ENCODE peak calls at places on chromosomes 6 and 20, in four cellular contexts. L is right lobe of liver; C is CD4-positive, CD25-positive, alpha-beta regulatory T cell; J is mesendoderm. W is an unnamed sample.

GRCh38 chr6:138999949-139000725 is 12.1 kb upstream of the REPS1 start:
- DNase-seq in L (no peak), C (no peak), J (no peak), W (no peak)

GRCh38 chr20:54062812-54063280 is 7.5 kb downstream of the BCAS1 start:
- DNase-seq in L (no peak), C (peak; percentile 50), J (peak; percentile 57), W (no peak)

GRCh38 chr6:144314562-144314961 is 29.4 kb downstream of the UTRN start:
- DNase-seq in L (no peak), C (no peak), J (no peak), W (no peak)

GRCh38 chr6:128350416-128351254 is 169.8 kb downstream of the PTPRK start:
- DNase-seq in L (no peak), C (no peak), J (no peak), W (no peak)

GRCh38 chr20:62203378-62204030 is 16.6 kb downstream of the HRH3 start:
- DNase-seq in L (no peak), C (no peak), J (no peak), W (no peak)

GRCh38 chr6:163485388-163485851 is 70.9 kb downstream of the QKI start:
- DNase-seq in L (no peak), C (no peak), J (no peak), W (no peak)

GRCh38 chr6:169230923-169231789 is 22.5 kb downstream of the THBS2 start:
- DNase-seq in L (peak; percentile 26), C (no peak), J (no peak), W (no peak)

GRCh38 chr20:24672886-24673677 is 203.7 kb downstream of the SYNDIG1 start:
- DNase-seq in L (no peak), C (no peak), J (peak; percentile 77), W (no peak)

GRCh38 chr6:31969712-31970603 is 2.0 kb downstream of the DXO start:
- DNase-seq in L (no peak), C (no peak), J (no peak), W (no peak)

GRCh38 chr20:21514553-21515251 is 838 bp upstream of the NKX2-2 start:
- DNase-seq in L (peak; percentile 14), C (no peak), J (peak; percentile 90), W (no peak)

GRCh38 chr6:37877373-37878149 is 58.0 kb downstream of the ZFAND3 start:
- DNase-seq in L (no peak), C (no peak), J (no peak), W (no peak)

GRCh38 chr6:41518118-41518517 is 28.1 kb upstream of the FOXP4 start:
- DNase-seq in L (no peak), C (no peak), J (peak; percentile 36), W (no peak)

GRCh38 chr6:2469428-2469827 is 224.0 kb upstream of the GMDS start:
- DNase-seq in L (no peak), C (no peak), J (no peak), W (no peak)

GRCh38 chr20:25486377-25486776 is 78.9 kb downstream of the GINS1 start:
- DNase-seq in L (no peak), C (no peak), J (no peak), W (no peak)

GRCh38 chr6:122994256-122994655 is 1.8 kb upstream of the CLVS2 start:
- DNase-seq in L (no peak), C (no peak), J (peak; percentile 81), W (no peak)

GRCh38 chr20:40802886-40803285 is 113.8 kb upstream of the MAFB start:
- DNase-seq in L (no peak), C (no peak), J (no peak), W (no peak)

GRCh38 chr20:46317685-46318177 is 9.4 kb upstream of the CDH22 start:
- DNase-seq in L (no peak), C (no peak), J (no peak), W (no peak)

GRCh38 chr6:26322645-26323482 is 42.1 kb upstream of the BTN3A2 start:
- DNase-seq in L (peak; percentile 58), C (peak; percentile 83), J (peak; percentile 95), W (no peak)

GRCh38 chr6:48765352-48765961 is 654.5 kb upstream of the PTCHD4 start:
- DNase-seq in L (no peak), C (peak; percentile 0), J (peak; percentile 78), W (no peak)

GRCh38 chr6:155740781-155741399 is 285.3 kb upstream of the NOX3 start:
- DNase-seq in L (no peak), C (no peak), J (no peak), W (no peak)

GRCh38 chr6:144661101-144661806 is 376.1 kb downstream of the UTRN start:
- DNase-seq in L (no peak), C (no peak), J (peak; percentile 69), W (no peak)

GRCh38 chr20:38747495-38748096 is 664 bp upstream of the ACTR5 start:
- DNase-seq in L (no peak), C (no peak), J (no peak), W (no peak)

GRCh38 chr6:26272171-26272631 is 92.8 kb upstream of the BTN3A2 start:
- DNase-seq in L (peak; percentile 51), C (no peak), J (peak; percentile 84), W (peak; percentile 43)

GRCh38 chr6:8707956-8708772 is 272.8 kb upstream of the SLC35B3 start:
- DNase-seq in L (peak; percentile 88), C (no peak), J (peak; percentile 52), W (no peak)

GRCh38 chr6:97687916-97688315 is 404.9 kb upstream of the MMS22L start:
- DNase-seq in L (no peak), C (no peak), J (no peak), W (no peak)

GRCh38 chr6:1594495-1595200 is 15.1 kb upstream of the FOXC1 start:
- DNase-seq in L (no peak), C (no peak), J (no peak), W (no peak)

GRCh38 chr20:21027569-21027968 is 78.6 kb downstream of the LINC00237 start:
- DNase-seq in L (no peak), C (no peak), J (peak; percentile 89), W (no peak)

GRCh38 chr6:169971951-169972651 is 220.7 kb downstream of the ERMARD start:
- DNase-seq in L (peak; percentile 30), C (no peak), J (no peak), W (no peak)

GRCh38 chr6:107624541-107624940 is 134.6 kb downstream of the SOBP start:
- DNase-seq in L (no peak), C (no peak), J (no peak), W (no peak)

GRCh38 chr6:105326838-105327745 is 75.8 kb downstream of the PREP start:
- DNase-seq in L (no peak), C (no peak), J (peak; percentile 16), W (no peak)

GRCh38 chr6:111793711-111794111 is 79.5 kb downstream of the FYN start:
- DNase-seq in L (no peak), C (peak; percentile 74), J (no peak), W (peak; percentile 53)

GRCh38 chr20:58081842-58082241 is 146.6 kb downstream of the ANKRD60 start:
- DNase-seq in L (no peak), C (no peak), J (no peak), W (no peak)

GRCh38 chr6:125169058-125169457 is 15.5 kb downstream of the TPD52L1 start:
- DNase-seq in L (no peak), C (no peak), J (no peak), W (no peak)

GRCh38 chr6:152474341-152474740 is 162.8 kb downstream of the SYNE1 start:
- DNase-seq in L (no peak), C (no peak), J (no peak), W (no peak)

GRCh38 chr6:52517502-52518278 is 59.2 kb downstream of the TRAM2 start:
- DNase-seq in L (peak; percentile 91), C (no peak), J (peak; percentile 97), W (no peak)

GRCh38 chr6:75217203-75217602 is 11.3 kb upstream of the COL12A1 start:
- DNase-seq in L (no peak), C (no peak), J (peak; percentile 45), W (no peak)

GRCh38 chr6:133854633-133855598 is 34.0 kb upstream of the TCF21 start:
- DNase-seq in L (no peak), C (no peak), J (peak; percentile 46), W (no peak)
- H3K4me3 ChIP-seq in L (no peak overlapping the region), C (no peak overlapping the region), J (no peak overlapping the region), W (no peak overlapping the region)

DNA sequence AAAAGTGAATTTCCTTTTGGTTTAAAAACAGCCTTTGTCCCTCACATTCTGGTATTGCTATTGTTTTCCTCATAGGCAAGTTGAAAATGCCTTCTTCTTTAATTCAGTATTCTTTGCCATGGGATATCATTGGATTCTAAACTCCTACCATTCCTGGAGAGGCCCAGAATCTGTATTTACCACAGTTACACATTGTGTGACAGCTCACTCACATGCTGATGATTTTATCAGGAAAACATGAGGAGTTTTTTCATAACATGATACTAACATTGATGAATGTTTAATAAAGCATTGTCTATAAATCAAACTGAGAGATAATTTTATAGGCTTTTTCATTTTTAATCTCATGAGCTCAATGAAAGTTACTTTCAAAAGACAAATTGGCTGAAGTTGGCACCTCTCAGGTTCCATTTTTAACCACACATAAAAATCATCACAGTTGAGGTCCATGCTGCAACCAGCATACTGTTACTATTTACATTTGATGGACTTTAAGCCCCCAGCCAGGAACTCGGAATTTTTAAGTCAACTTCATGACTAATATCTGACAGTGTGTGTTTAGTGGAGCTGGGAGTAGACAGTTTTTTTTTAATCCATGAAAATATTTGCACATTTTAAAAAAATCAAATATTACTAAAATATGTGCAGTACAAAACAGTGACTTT is 82.8 kb downstream of the FAM83B start:
- DNase-seq in L (no peak), C (no peak), J (no peak), W (no peak)
- H3K27ac ChIP-seq in L (no peak overlapping the region), C (no peak overlapping the region), J (no peak overlapping the region), W (no peak overlapping the region)

GRCh38 chr6:24931752-24932691 is 3.7 kb downstream of the RIPOR2 start:
- DNase-seq in L (no peak), C (peak; percentile 82), J (no peak), W (peak; percentile 47)
- H3K4me3 ChIP-seq in L (no peak overlapping the region), C (peak overlapping the region; percentile 99), J (no peak overlapping the region), W (peak overlapping the region; percentile 72)

GRCh38 chr6:28732052-28732451 is 191.7 kb downstream of the TRIM27 start:
- DNase-seq in L (no peak), C (no peak), J (no peak), W (no peak)
- H3K27ac ChIP-seq in L (no peak overlapping the region), C (no peak overlapping the region), J (no peak overlapping the region), W (no peak overlapping the region)

GRCh38 chr6:118187568-118188164 is 280.6 kb downstream of the SLC35F1 start:
- DNase-seq in L (no peak), C (no peak), J (no peak), W (no peak)
- H3K4me3 ChIP-seq in L (no peak overlapping the region), C (no peak overlapping the region), J (no peak overlapping the region), W (no peak overlapping the region)

GRCh38 chr6:7052441-7052936 is 55.3 kb upstream of the RREB1 start:
- DNase-seq in L (peak; percentile 59), C (no peak), J (peak; percentile 69), W (peak; percentile 32)
- H3K27ac ChIP-seq in L (peak overlapping the region; percentile 85), C (no peak overlapping the region), J (no peak overlapping the region), W (no peak overlapping the region)